ENCODE peak calls at places on chromosome 14, in seven cellular contexts. One of them, this sample, is unnamed.
A peak's percentile ranks its signal among the peaks of the same experiment; 100 is the strongest.

GRCh38 chr14:67704018-67704417 is 2.3 kb downstream of the RDH12 start:
- DNase-seq in cardiac muscle cell: no peak
- DNase-seq in dorsolateral prefrontal cortex: no peak
- DNase-seq in foreskin fibroblast: no peak
- DNase-seq in Caco-2: no peak
- DNase-seq in pancreas: no peak
- DNase-seq in OCI-LY7: no peak
- DNase-seq in this sample: no peak

GRCh38 chr14:76917759-76918175 is 91.6 kb downstream of the LRRC74A start:
- DNase-seq in cardiac muscle cell: no peak
- DNase-seq in dorsolateral prefrontal cortex: no peak
- DNase-seq in foreskin fibroblast: no peak
- DNase-seq in Caco-2: no peak
- DNase-seq in pancreas: peak; percentile 58
- DNase-seq in OCI-LY7: no peak
- DNase-seq in this sample: peak; percentile 87

GRCh38 chr14:89131004-89131750 is 285.9 kb downstream of the FOXN3 start:
- DNase-seq in cardiac muscle cell: no peak
- DNase-seq in dorsolateral prefrontal cortex: no peak
- DNase-seq in foreskin fibroblast: no peak
- DNase-seq in Caco-2: no peak
- DNase-seq in pancreas: no peak
- DNase-seq in OCI-LY7: no peak
- DNase-seq in this sample: no peak

GRCh38 chr14:20848316-20848954 is 42.8 kb upstream of the RNASE3 start:
- DNase-seq in cardiac muscle cell: peak; percentile 15
- DNase-seq in dorsolateral prefrontal cortex: no peak
- DNase-seq in foreskin fibroblast: peak; percentile 14
- DNase-seq in Caco-2: no peak
- DNase-seq in pancreas: no peak
- DNase-seq in OCI-LY7: no peak
- DNase-seq in this sample: no peak

GRCh38 chr14:53534841-53535240 is 381.7 kb upstream of the DDHD1 start:
- DNase-seq in cardiac muscle cell: no peak
- DNase-seq in dorsolateral prefrontal cortex: no peak
- DNase-seq in foreskin fibroblast: no peak
- DNase-seq in Caco-2: no peak
- DNase-seq in pancreas: no peak
- DNase-seq in OCI-LY7: no peak
- DNase-seq in this sample: no peak

GRCh38 chr14:67940894-67941455 is 121.4 kb downstream of the RAD51B start:
- DNase-seq in cardiac muscle cell: peak; percentile 92
- DNase-seq in dorsolateral prefrontal cortex: no peak
- DNase-seq in foreskin fibroblast: peak; percentile 82
- DNase-seq in Caco-2: no peak
- DNase-seq in pancreas: peak; percentile 7
- DNase-seq in OCI-LY7: no peak
- DNase-seq in this sample: no peak

GRCh38 chr14:34874386-34875030 is 652 bp downstream of the BAZ1A start:
- DNase-seq in cardiac muscle cell: peak; percentile 56
- DNase-seq in dorsolateral prefrontal cortex: peak; percentile 36
- DNase-seq in foreskin fibroblast: peak; percentile 46
- DNase-seq in Caco-2: peak; percentile 59
- DNase-seq in pancreas: peak; percentile 40
- DNase-seq in OCI-LY7: peak; percentile 70
- DNase-seq in this sample: peak; percentile 41

GRCh38 chr14:62189698-62190097 is 427.5 kb downstream of the SNAPC1 start:
- DNase-seq in cardiac muscle cell: peak; percentile 31
- DNase-seq in dorsolateral prefrontal cortex: no peak
- DNase-seq in foreskin fibroblast: peak; percentile 50
- DNase-seq in Caco-2: no peak
- DNase-seq in pancreas: no peak
- DNase-seq in OCI-LY7: no peak
- DNase-seq in this sample: no peak

GRCh38 chr14:94936411-94936892 is 166.5 kb upstream of the GSC start:
- DNase-seq in cardiac muscle cell: peak; percentile 83
- DNase-seq in dorsolateral prefrontal cortex: peak; percentile 53
- DNase-seq in foreskin fibroblast: peak; percentile 7
- DNase-seq in Caco-2: no peak
- DNase-seq in pancreas: peak; percentile 79
- DNase-seq in OCI-LY7: no peak
- DNase-seq in this sample: peak; percentile 80

GRCh38 chr14:100546051-100546443 is 41.2 kb downstream of the BEGAIN start:
- DNase-seq in cardiac muscle cell: peak; percentile 28
- DNase-seq in dorsolateral prefrontal cortex: no peak
- DNase-seq in foreskin fibroblast: no peak
- DNase-seq in Caco-2: no peak
- DNase-seq in pancreas: no peak
- DNase-seq in OCI-LY7: peak; percentile 37
- DNase-seq in this sample: no peak

GRCh38 chr14:60722163-60722835 is 1.9 kb downstream of the SIX4 start:
- DNase-seq in cardiac muscle cell: peak; percentile 52
- DNase-seq in dorsolateral prefrontal cortex: no peak
- DNase-seq in foreskin fibroblast: peak; percentile 67
- DNase-seq in Caco-2: peak; percentile 70
- DNase-seq in pancreas: peak; percentile 54
- DNase-seq in OCI-LY7: peak; percentile 58
- DNase-seq in this sample: peak; percentile 69

GRCh38 chr14:105172476-105172875 is 3.9 kb upstream of the JAG2 start:
- DNase-seq in cardiac muscle cell: no peak
- DNase-seq in dorsolateral prefrontal cortex: no peak
- DNase-seq in foreskin fibroblast: no peak
- DNase-seq in Caco-2: no peak
- DNase-seq in pancreas: no peak
- DNase-seq in OCI-LY7: no peak
- DNase-seq in this sample: no peak
- TF ChIP-seq CTCF in cardiac muscle cell: no peak
- TF ChIP-seq CTCF in dorsolateral prefrontal cortex: no peak
- TF ChIP-seq CTCF in foreskin fibroblast: no peak
- TF ChIP-seq CTCF in Caco-2: no peak
- TF ChIP-seq CTCF in pancreas: no peak
- TF ChIP-seq CTCF in OCI-LY7: no peak
- TF ChIP-seq CTCF in this sample: no peak

GRCh38 chr14:105023791-105024480 is 3.1 kb upstream of the CDCA4 start:
- DNase-seq in cardiac muscle cell: no peak
- DNase-seq in dorsolateral prefrontal cortex: no peak
- DNase-seq in foreskin fibroblast: peak; percentile 73
- DNase-seq in Caco-2: no peak
- DNase-seq in pancreas: no peak
- DNase-seq in OCI-LY7: no peak
- DNase-seq in this sample: no peak
- H3K4me3 ChIP-seq in cardiac muscle cell: no peak overlapping the region
- H3K4me3 ChIP-seq in dorsolateral prefrontal cortex: no peak overlapping the region
- H3K4me3 ChIP-seq in foreskin fibroblast: no peak overlapping the region
- H3K4me3 ChIP-seq in Caco-2: no peak overlapping the region
- H3K4me3 ChIP-seq in pancreas: no peak overlapping the region
- H3K4me3 ChIP-seq in OCI-LY7: no peak overlapping the region
- H3K4me3 ChIP-seq in this sample: no peak overlapping the region

GRCh38 chr14:92922155-92922735 is 705 bp upstream of the CHGA start:
- DNase-seq in cardiac muscle cell: no peak
- DNase-seq in dorsolateral prefrontal cortex: no peak
- DNase-seq in foreskin fibroblast: no peak
- DNase-seq in Caco-2: no peak
- DNase-seq in pancreas: no peak
- DNase-seq in OCI-LY7: peak; percentile 40
- DNase-seq in this sample: no peak

GRCh38 chr14:92923744-92924103 is 774 bp downstream of the CHGA start:
- DNase-seq in cardiac muscle cell: no peak
- DNase-seq in dorsolateral prefrontal cortex: no peak
- DNase-seq in foreskin fibroblast: no peak
- DNase-seq in Caco-2: no peak
- DNase-seq in pancreas: no peak
- DNase-seq in OCI-LY7: no peak
- DNase-seq in this sample: no peak

GRCh38 chr14:92922883-92923743 is at the start of gene CHGA:
- DNase-seq in cardiac muscle cell: peak; percentile 55
- DNase-seq in dorsolateral prefrontal cortex: peak; percentile 60
- DNase-seq in foreskin fibroblast: peak; percentile 12
- DNase-seq in Caco-2: no peak
- DNase-seq in pancreas: peak; percentile 42
- DNase-seq in OCI-LY7: peak; percentile 37
- DNase-seq in this sample: peak; percentile 71

GRCh38 chr14:92925446-92925845 is 2.5 kb downstream of the CHGA start:
- DNase-seq in cardiac muscle cell: no peak
- DNase-seq in dorsolateral prefrontal cortex: no peak
- DNase-seq in foreskin fibroblast: no peak
- DNase-seq in Caco-2: no peak
- DNase-seq in pancreas: no peak
- DNase-seq in OCI-LY7: no peak
- DNase-seq in this sample: no peak

DNA sequence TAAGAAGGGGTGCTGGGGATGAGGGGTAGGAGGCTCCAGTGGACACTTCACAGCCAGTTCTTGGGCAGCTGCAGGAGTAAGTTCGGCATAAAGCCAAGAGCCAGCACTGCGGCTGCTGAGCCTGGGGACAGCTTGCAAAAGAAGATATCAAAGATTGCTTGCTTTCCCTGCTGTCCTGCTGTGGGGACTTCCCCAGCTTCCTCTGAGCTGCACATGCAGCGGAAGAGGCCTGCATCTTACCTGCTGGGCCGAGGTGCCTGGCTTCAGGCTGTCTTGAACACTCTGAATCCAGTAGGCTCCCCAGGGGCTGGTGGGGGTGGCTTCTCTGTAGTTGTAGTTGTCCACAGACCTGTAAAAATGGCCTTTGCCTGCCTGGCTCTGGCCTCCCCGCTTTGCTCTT is 1.3 kb downstream of the CHGA start:
- DNase-seq in cardiac muscle cell: no peak
- DNase-seq in dorsolateral prefrontal cortex: no peak
- DNase-seq in foreskin fibroblast: no peak
- DNase-seq in Caco-2: no peak
- DNase-seq in pancreas: no peak
- DNase-seq in OCI-LY7: peak; percentile 92
- DNase-seq in this sample: no peak
- TF ChIP-seq CTCF in cardiac muscle cell: no peak
- TF ChIP-seq CTCF in dorsolateral prefrontal cortex: no peak
- TF ChIP-seq CTCF in foreskin fibroblast: no peak
- TF ChIP-seq CTCF in Caco-2: no peak
- TF ChIP-seq CTCF in pancreas: no peak
- TF ChIP-seq CTCF in OCI-LY7: no peak
- TF ChIP-seq CTCF in this sample: no peak

GRCh38 chr14:49767473-49768300 is at the start of gene KLHDC2:
- DNase-seq in cardiac muscle cell: peak; percentile 94
- DNase-seq in dorsolateral prefrontal cortex: peak; percentile 66
- DNase-seq in foreskin fibroblast: peak; percentile 89
- DNase-seq in Caco-2: peak; percentile 88
- DNase-seq in pancreas: peak; percentile 89
- DNase-seq in OCI-LY7: peak; percentile 93
- DNase-seq in this sample: peak; percentile 95
- H3K4me3 ChIP-seq in cardiac muscle cell: peak within 1 kb of the TSS; percentile 83
- H3K4me3 ChIP-seq in dorsolateral prefrontal cortex: peak within 1 kb of the TSS; percentile 83
- H3K4me3 ChIP-seq in foreskin fibroblast: peak within 1 kb of the TSS; percentile 60
- H3K4me3 ChIP-seq in Caco-2: peak within 1 kb of the TSS; percentile 99
- H3K4me3 ChIP-seq in pancreas: peak within 1 kb of the TSS; percentile 96
- H3K4me3 ChIP-seq in OCI-LY7: peak within 1 kb of the TSS; percentile 73
- H3K4me3 ChIP-seq in this sample: peak within 1 kb of the TSS; percentile 95